ENCODE peak calls at places on chromosomes 7 and 10, in nine cellular contexts. V is NB4, C is cardiac fibroblast, R is kidney epithelial cell, J is hepatocyte, K is astrocyte, G is PC-9, P is fibroblast of lung, M is astrocyte of the spinal cord. X is an unnamed sample.

GRCh38 chr7:120760851-120761250 is 97.1 kb downstream of the TSPAN12 start:
- DNase-seq in V (no peak), C (no peak), R (no peak), J (no peak), K (no peak), G (no peak), P (no peak), M (no peak), X (no peak)

GRCh38 chr10:23442936-23443335 is 4.1 kb downstream of the OTUD1 start:
- DNase-seq in V (no peak), C (peak; percentile 8), R (no peak), J (no peak), K (peak; percentile 68), G (no peak), P (peak; percentile 63), M (peak; percentile 55), X (no peak)

GRCh38 chr10:95628786-95629185 is 27.7 kb downstream of the ALDH18A1 start:
- DNase-seq in V (no peak), C (no peak), R (peak; percentile 70), J (peak; percentile 66), K (peak; percentile 11), G (peak; percentile 59), P (no peak), M (no peak), X (peak; percentile 59)

GRCh38 chr7:22110881-22111280 is 165.2 kb upstream of the CDCA7L start:
- DNase-seq in V (no peak), C (no peak), R (no peak), J (no peak), K (no peak), G (no peak), P (no peak), M (no peak), X (no peak)

GRCh38 chr7:100475549-100475948 is 3.5 kb downstream of the TSC22D4 start:
- DNase-seq in V (no peak), C (no peak), R (no peak), J (peak; percentile 58), K (no peak), G (no peak), P (no peak), M (no peak), X (no peak)

GRCh38 chr7:8149222-8149621 is 112.7 kb downstream of the ICA1 start:
- DNase-seq in V (peak; percentile 48), C (no peak), R (no peak), J (no peak), K (no peak), G (no peak), P (peak; percentile 9), M (no peak), X (no peak)

GRCh38 chr7:139657749-139658148 is 120.0 kb downstream of the HIPK2 start:
- DNase-seq in V (no peak), C (no peak), R (no peak), J (no peak), K (no peak), G (no peak), P (no peak), M (no peak), X (no peak)

GRCh38 chr7:71828361-71828760 is 583.8 kb downstream of the CALN1 start:
- DNase-seq in V (no peak), C (no peak), R (no peak), J (no peak), K (no peak), G (no peak), P (no peak), M (no peak), X (no peak)

GRCh38 chr7:137658194-137658900 is 188.4 kb downstream of the DGKI start:
- DNase-seq in V (no peak), C (peak; percentile 15), R (no peak), J (no peak), K (no peak), G (no peak), P (no peak), M (no peak), X (peak; percentile 18)

GRCh38 chr7:51188987-51189386 is 127.6 kb downstream of the COBL start:
- DNase-seq in V (no peak), C (no peak), R (no peak), J (no peak), K (no peak), G (no peak), P (no peak), M (no peak), X (no peak)

GRCh38 chr7:115024276-115024675 is 102.4 kb downstream of the MDFIC start:
- DNase-seq in V (no peak), C (no peak), R (no peak), J (no peak), K (no peak), G (no peak), P (no peak), M (no peak), X (no peak)

GRCh38 chr7:12730523-12730922 is 43.1 kb downstream of the ARL4A start:
- DNase-seq in V (peak; percentile 54), C (no peak), R (no peak), J (no peak), K (no peak), G (no peak), P (no peak), M (no peak), X (no peak)

GRCh38 chr7:102431617-102432298 is 1.6 kb upstream of the ORAI2 start:
- DNase-seq in V (peak; percentile 75), C (no peak), R (no peak), J (peak; percentile 41), K (no peak), G (no peak), P (no peak), M (no peak), X (peak; percentile 28)

GRCh38 chr10:84727398-84727797 is 399.0 kb downstream of the CCSER2 start:
- DNase-seq in V (no peak), C (no peak), R (no peak), J (no peak), K (no peak), G (no peak), P (no peak), M (no peak), X (no peak)

GRCh38 chr10:75740541-75740940 is 309.1 kb downstream of the LRMDA start:
- DNase-seq in V (no peak), C (no peak), R (no peak), J (no peak), K (no peak), G (no peak), P (no peak), M (no peak), X (no peak)

GRCh38 chr10:45647118-45647517 is 25.5 kb downstream of the ZFAND4 start:
- DNase-seq in V (no peak), C (no peak), R (no peak), J (no peak), K (no peak), G (no peak), P (no peak), M (no peak), X (no peak)

GRCh38 chr10:86684305-86684704 is 16.0 kb downstream of the LDB3 start:
- DNase-seq in V (peak; percentile 51), C (no peak), R (no peak), J (peak; percentile 37), K (no peak), G (no peak), P (peak; percentile 18), M (no peak), X (no peak)

GRCh38 chr10:59735296-59735695 is 18.0 kb downstream of the MRLN start:
- DNase-seq in V (no peak), C (no peak), R (no peak), J (no peak), K (no peak), G (no peak), P (no peak), M (no peak), X (no peak)

GRCh38 chr7:141701489-141702046 is 398 bp downstream of the DENND11 start:
- DNase-seq in V (peak; percentile 84), C (no peak), R (no peak), J (peak; percentile 58), K (peak; percentile 11), G (no peak), P (peak; percentile 13), M (no peak), X (peak; percentile 23)

GRCh38 chr10:3955493-3955892 is 170.5 kb upstream of the KLF6 start:
- DNase-seq in V (no peak), C (no peak), R (no peak), J (peak; percentile 37), K (no peak), G (no peak), P (no peak), M (peak; percentile 71), X (no peak)
- TF ChIP-seq CTCF in V (no peak), C (no peak), R (no peak), J (no peak), K (no peak), G (no peak), P (no peak), M (no peak), X (no peak)

DNA sequence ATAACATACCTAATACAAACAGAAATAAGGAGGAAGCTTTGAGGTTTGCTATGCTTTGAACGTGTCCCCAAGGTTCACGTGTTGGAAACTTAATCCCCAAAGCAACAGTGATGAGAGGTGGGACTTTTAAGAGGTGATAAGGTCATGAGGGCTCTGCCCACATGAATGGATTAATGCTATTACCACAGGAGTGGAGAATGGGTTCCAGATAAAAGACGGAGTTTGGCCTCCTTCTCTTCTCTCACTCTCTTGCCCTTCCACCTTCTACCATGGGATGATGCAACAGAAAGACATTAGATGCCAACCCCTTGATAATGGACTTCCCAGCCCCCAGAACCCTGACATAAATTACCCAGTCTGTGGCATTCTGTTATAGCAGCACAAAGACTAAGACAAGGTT is 9.6 kb downstream of the ITGB1 start:
- DNase-seq in V (no peak), C (no peak), R (no peak), J (no peak), K (no peak), G (no peak), P (no peak), M (no peak), X (no peak)
- H3K4me3 ChIP-seq in V (no peak overlapping the region), C (no peak overlapping the region), R (no peak overlapping the region), J (no peak overlapping the region), K (no peak overlapping the region), G (no peak overlapping the region), P (no peak overlapping the region), M (no peak overlapping the region), X (no peak overlapping the region)

DNA sequence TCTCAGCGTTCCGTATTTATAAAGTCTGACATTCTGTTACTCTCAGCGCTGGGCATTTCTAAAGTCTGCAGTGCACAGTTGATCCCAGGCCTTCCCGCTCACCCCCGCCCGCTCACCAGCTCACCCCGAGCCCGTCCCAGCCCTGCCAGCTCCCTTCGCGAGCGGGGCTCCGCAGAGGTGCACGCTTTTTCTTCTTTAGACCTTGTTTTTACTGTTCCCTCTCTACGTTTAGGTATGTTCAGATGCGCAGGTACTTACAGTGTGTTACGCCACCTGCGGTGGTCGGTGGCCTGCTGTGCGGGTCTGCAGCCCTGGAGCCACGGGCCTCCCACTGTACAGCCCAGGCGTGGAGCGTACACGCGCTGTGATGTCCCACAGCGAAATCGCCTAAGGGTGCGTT is 28.8 kb downstream of the NKX6-2 start:
- DNase-seq in V (no peak), C (no peak), R (no peak), J (no peak), K (no peak), G (no peak), P (no peak), M (no peak), X (no peak)
- TF ChIP-seq CTCF in V (no peak), C (no peak), R (no peak), J (no peak), K (no peak), G (no peak), P (no peak), M (no peak), X (no peak)

GRCh38 chr10:72277340-72277995 is 3.7 kb downstream of the DDIT4 start:
- DNase-seq in V (no peak), C (no peak), R (no peak), J (no peak), K (no peak), G (peak; percentile 43), P (no peak), M (no peak), X (no peak)
- H3K4me3 ChIP-seq in V (no peak overlapping the region), C (no peak overlapping the region), R (no peak overlapping the region), J (no peak overlapping the region), K (no peak overlapping the region), G (peak overlapping the region; percentile 88), P (no peak overlapping the region), M (no peak overlapping the region), X (no peak overlapping the region)